ENCODE peak calls at places on chromosomes 6 and 20, in five cellular contexts. X is esophagus muscularis mucosa, V is foreskin fibroblast, Z is heart right ventricle, Q is PC-9. S is an unnamed sample.
A peak's percentile ranks its signal among the peaks of the same experiment; 100 is the strongest.

GRCh38 chr6:72672906-72673305 is 51.0 kb downstream of the KCNQ5 start:
- DNase-seq in Z (no peak), V (no peak), X (no peak), Q (no peak), S (no peak)

GRCh38 chr20:34877002-34877264 is 521 bp downstream of the ACSS2 start:
- DNase-seq in Z (no peak), X (no peak), V (no peak), Q (no peak), S (no peak)

GRCh38 chr6:163886394-163886793 is 471.9 kb downstream of the QKI start:
- DNase-seq in X (no peak), Q (no peak), V (no peak), Z (no peak), S (no peak)

GRCh38 chr6:157813757-157814455 is 9.1 kb upstream of the SNX9 start:
- DNase-seq in Z (no peak), X (no peak), V (peak; percentile 70), Q (no peak), S (peak; percentile 81)

GRCh38 chr20:21323640-21324039 is 20.5 kb downstream of the XRN2 start:
- DNase-seq in Q (no peak), Z (no peak), X (no peak), V (peak; percentile 75), S (peak; percentile 16)

GRCh38 chr20:34172926-34173325 is 60.9 kb upstream of the EIF2S2 start:
- DNase-seq in X (no peak), Q (no peak), Z (no peak), V (no peak), S (no peak)

GRCh38 chr6:158018851-158019361 is 37.2 kb downstream of the SYNJ2 start:
- DNase-seq in V (peak; percentile 37), Q (no peak), Z (no peak), X (no peak), S (no peak)

GRCh38 chr20:48787861-48788375 is 39.9 kb downstream of the PREX1 start:
- DNase-seq in X (no peak), Z (no peak), V (peak; percentile 65), Q (peak; percentile 44), S (peak; percentile 24)

GRCh38 chr6:21597706-21598273 is 4.2 kb downstream of the SOX4 start:
- DNase-seq in V (peak; percentile 10), Q (no peak), X (no peak), Z (no peak), S (no peak)

GRCh38 chr6:45675634-45676033 is 297.9 kb upstream of the SUPT3H start:
- DNase-seq in Z (no peak), V (no peak), Q (no peak), X (no peak), S (no peak)

GRCh38 chr6:164756142-164756541 is 553.3 kb downstream of the C6orf118 start:
- DNase-seq in X (no peak), Z (no peak), V (no peak), Q (no peak), S (no peak)

GRCh38 chr6:17115251-17116089 is 13.6 kb downstream of the STMND1 start:
- DNase-seq in Q (peak; percentile 85), V (peak; percentile 78), Z (no peak), X (no peak), S (peak; percentile 70)

GRCh38 chr6:27505209-27506027 is 32.5 kb upstream of the ZNF184 start:
- DNase-seq in Z (no peak), X (no peak), V (peak; percentile 24), Q (peak; percentile 71), S (peak; percentile 2)

GRCh38 chr6:166611631-166612030 is 15.4 kb downstream of the RPS6KA2 start:
- DNase-seq in Q (peak; percentile 76), X (no peak), V (no peak), Z (peak; percentile 2), S (no peak)

GRCh38 chr6:43502666-43503065 is 7.5 kb downstream of the LRRC73 start:
- DNase-seq in Z (no peak), X (no peak), V (no peak), Q (no peak), S (no peak)

GRCh38 chr6:16163066-16163465 is 34.2 kb downstream of the MYLIP start:
- DNase-seq in Z (no peak), Q (no peak), V (no peak), X (no peak), S (no peak)

GRCh38 chr6:98576811-98577210 is 257.6 kb upstream of the POU3F2 start:
- DNase-seq in X (no peak), V (no peak), Z (no peak), Q (no peak), S (no peak)

GRCh38 chr6:9623985-9624384 is 790.9 kb downstream of the TFAP2A start:
- DNase-seq in Q (no peak), X (no peak), Z (no peak), V (no peak), S (no peak)

GRCh38 chr6:131390322-131390721 is 182.7 kb upstream of the ARG1 start:
- DNase-seq in Q (no peak), V (no peak), X (no peak), Z (no peak), S (no peak)

GRCh38 chr20:30168025-30168799 is 1089.3 kb upstream of the DEFB115 start:
- DNase-seq in Q (no peak), X (no peak), Z (peak; percentile 6), V (no peak), S (no peak)

GRCh38 chr6:16097382-16098171 is 31.3 kb upstream of the MYLIP start:
- DNase-seq in Z (no peak), Q (no peak), X (no peak), V (no peak), S (no peak)

GRCh38 chr20:43949741-43950618 is 35.3 kb downstream of the TOX2 start:
- DNase-seq in Q (peak; percentile 68), X (no peak), V (no peak), Z (no peak), S (no peak)
- TF ChIP-seq CTCF in Q (no peak), X (no peak), V (no peak), Z (no peak), S (no peak)

GRCh38 chr20:63612276-63612931 is 14.5 kb downstream of the GMEB2 start:
- DNase-seq in Q (no peak), V (no peak), Z (no peak), X (no peak), S (no peak)

GRCh38 chr20:63611646-63612045 is 15.3 kb downstream of the GMEB2 start:
- DNase-seq in X (no peak), Z (no peak), Q (no peak), V (no peak), S (no peak)

GRCh38 chr20:63606701-63607100 is 20.2 kb downstream of the GMEB2 start:
- DNase-seq in Q (no peak), V (no peak), X (no peak), Z (no peak), S (no peak)

DNA sequence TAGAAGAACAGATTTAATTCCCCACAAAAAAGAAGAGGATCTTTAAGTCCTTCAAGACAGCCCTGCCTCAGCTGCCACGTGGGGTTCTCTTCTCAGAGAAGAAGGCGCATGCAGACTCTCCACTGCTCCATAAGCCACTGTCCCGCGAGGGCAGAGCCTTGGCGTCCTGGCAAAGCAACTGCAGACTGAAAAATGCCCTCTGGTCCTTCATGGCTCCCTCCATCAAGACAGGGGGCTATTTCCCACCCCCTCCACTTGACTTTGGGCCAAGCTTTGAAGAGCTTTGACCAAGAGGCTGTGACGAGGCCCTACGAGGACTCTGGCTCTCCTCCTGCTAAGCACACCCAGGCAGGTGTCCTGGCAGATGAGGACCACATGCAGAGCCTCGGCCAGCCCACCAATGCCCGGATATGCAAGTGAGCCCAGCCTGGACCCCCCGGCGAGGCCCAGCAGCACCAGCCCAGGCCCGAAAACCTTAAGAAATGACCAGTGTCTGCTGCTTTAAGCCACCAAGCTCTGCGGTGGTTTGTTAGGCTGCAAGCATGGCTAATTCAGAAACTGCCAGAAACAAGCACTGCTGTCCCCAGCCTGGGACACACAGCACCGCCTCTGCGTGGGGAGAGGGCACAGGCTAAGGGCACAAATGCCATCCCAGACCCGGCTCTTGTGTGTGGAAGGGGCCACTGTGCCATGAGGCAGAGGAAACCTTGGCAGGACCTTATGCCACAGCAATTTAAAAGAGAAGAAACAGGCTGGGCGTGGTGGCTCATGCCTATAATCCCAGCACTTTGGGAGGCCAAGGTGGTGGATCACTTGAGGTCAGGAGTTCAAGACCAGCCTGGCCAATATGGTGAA is 16.1 kb downstream of the GMEB2 start:
- DNase-seq in V (no peak), X (no peak), Q (no peak), Z (no peak), S (no peak)
- TF ChIP-seq CTCF in V (no peak), X (no peak), Q (no peak), Z (no peak), S (no peak)

GRCh38 chr6:132733814-132734213 is 20.0 kb upstream of the VNN1 start:
- DNase-seq in Q (no peak), Z (no peak), V (no peak), X (no peak), S (no peak)

GRCh38 chr6:132733288-132733687 is 19.4 kb upstream of the VNN1 start:
- DNase-seq in V (no peak), X (no peak), Q (no peak), Z (no peak), S (no peak)

GRCh38 chr6:132736239-132736638 is 21.5 kb downstream of the VNN2 start:
- DNase-seq in Z (no peak), Q (peak; percentile 72), X (no peak), V (no peak), S (no peak)

GRCh38 chr6:132731086-132731485 is 17.2 kb upstream of the VNN1 start:
- DNase-seq in Z (no peak), V (no peak), X (no peak), Q (peak; percentile 42), S (no peak)

GRCh38 chr6:132734694-132735236 is 20.9 kb upstream of the VNN1 start:
- DNase-seq in X (no peak), V (peak; percentile 56), Z (no peak), Q (peak; percentile 73), S (peak; percentile 65)
- TF ChIP-seq CTCF in X (no peak), V (peak; percentile 24), Z (no peak), Q (peak; percentile 43), S (peak; percentile 58)

DNA sequence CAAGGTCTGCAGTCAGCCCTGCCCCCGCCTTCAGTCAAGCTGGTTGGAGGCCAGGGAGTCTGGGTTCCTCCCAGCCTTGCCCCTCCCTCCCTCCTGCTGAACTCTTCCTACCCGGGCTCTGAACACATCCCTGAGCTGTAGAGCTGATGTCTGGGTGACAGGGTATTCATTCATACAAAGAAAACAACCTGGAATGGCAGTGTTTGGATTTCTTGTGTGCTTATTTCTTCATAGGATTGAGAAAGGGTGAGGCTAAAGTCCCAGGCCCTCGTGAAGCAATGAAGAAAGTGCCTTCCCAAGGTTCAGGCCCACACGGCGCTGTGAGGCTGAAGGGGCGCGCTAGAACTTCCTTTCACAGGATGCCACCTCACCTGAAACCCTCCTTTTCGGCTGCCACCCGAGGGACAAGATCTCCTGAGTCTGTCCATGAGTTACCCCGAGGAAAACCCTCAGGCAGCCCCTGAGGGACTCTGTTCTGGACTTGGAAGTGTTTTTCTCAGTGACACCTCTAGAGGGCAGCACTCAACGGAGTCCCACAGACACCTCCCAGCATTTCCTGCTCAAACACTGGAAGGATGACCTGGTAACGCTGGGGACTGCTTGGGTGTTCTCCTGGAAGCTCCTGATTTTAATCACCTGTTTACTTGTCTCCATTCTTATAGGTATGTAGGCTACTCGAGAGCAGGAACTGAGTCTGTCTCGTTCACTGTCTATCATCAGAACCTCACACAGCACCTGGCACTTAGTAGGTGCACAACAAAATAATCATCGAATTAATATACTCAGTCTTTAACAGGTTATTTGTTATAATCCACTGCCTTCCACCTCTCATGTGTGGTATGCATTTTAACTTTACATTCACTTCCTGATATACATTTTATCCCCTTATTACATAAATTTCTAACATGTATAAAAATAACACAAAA is 11.8 kb upstream of the GSTA1 start:
- DNase-seq in V (peak; percentile 25), Z (peak; percentile 9), Q (peak; percentile 54), X (no peak), S (no peak)
- TF ChIP-seq CTCF in V (peak; percentile 66), Z (peak; percentile 59), Q (peak; percentile 75), X (no peak), S (peak; percentile 65)

GRCh38 chr20:39880890-39881289 is 808.1 kb downstream of the MAFB start:
- DNase-seq in V (no peak), Z (no peak), X (no peak), Q (no peak), S (no peak)
- TF ChIP-seq CTCF in V (peak; percentile 7), Z (no peak), X (no peak), Q (no peak), S (no peak)